ENCODE peak calls at places on chromosome 18, in six cellular contexts. One of them, this sample, is unnamed. For H3K4me1, the result is how much of the 10 kb centered on the place peaks cover.

GRCh38 chr18:59988098-59988706 is 88.4 kb downstream of the PMAIP1 start:
- DNase-seq in pancreas: no peak
- DNase-seq in psoas muscle: peak
- DNase-seq in K562: peak
- DNase-seq in foreskin keratinocyte: no peak
- DNase-seq in left lung: no peak
- DNase-seq in this sample: no peak

GRCh38 chr18:40555914-40556313 is 1399.1 kb upstream of the PIK3C3 start:
- DNase-seq in psoas muscle: no peak
- DNase-seq in foreskin keratinocyte: no peak
- DNase-seq in left lung: no peak
- DNase-seq in pancreas: no peak
- DNase-seq in K562: no peak
- DNase-seq in this sample: no peak

GRCh38 chr18:63447066-63447465 is 24.8 kb upstream of the VPS4B start:
- DNase-seq in pancreas: no peak
- DNase-seq in K562: no peak
- DNase-seq in left lung: no peak
- DNase-seq in foreskin keratinocyte: no peak
- DNase-seq in psoas muscle: no peak
- DNase-seq in this sample: no peak

GRCh38 chr18:70363861-70364260 is 75.0 kb downstream of the SOCS6 start:
- DNase-seq in pancreas: no peak
- DNase-seq in left lung: no peak
- DNase-seq in foreskin keratinocyte: no peak
- DNase-seq in psoas muscle: no peak
- DNase-seq in K562: no peak
- DNase-seq in this sample: no peak

GRCh38 chr18:12747530-12748315 is 44.9 kb downstream of the PSMG2 start:
- DNase-seq in pancreas: no peak
- DNase-seq in left lung: no peak
- DNase-seq in foreskin keratinocyte: no peak
- DNase-seq in K562: peak
- DNase-seq in psoas muscle: no peak
- DNase-seq in this sample: no peak

GRCh38 chr18:55236150-55236931 is 277.1 kb upstream of the CCDC68 start:
- DNase-seq in pancreas: no peak
- DNase-seq in psoas muscle: peak
- DNase-seq in foreskin keratinocyte: no peak
- DNase-seq in left lung: no peak
- DNase-seq in K562: no peak
- DNase-seq in this sample: no peak

GRCh38 chr18:2686349-2686968 is 30.9 kb downstream of the SMCHD1 start:
- DNase-seq in psoas muscle: no peak
- DNase-seq in K562: no peak
- DNase-seq in pancreas: no peak
- DNase-seq in left lung: no peak
- DNase-seq in foreskin keratinocyte: no peak
- DNase-seq in this sample: no peak

GRCh38 chr18:50079571-50080295 is 115.2 kb downstream of the MYO5B start:
- DNase-seq in K562: no peak
- DNase-seq in left lung: peak
- DNase-seq in pancreas: peak
- DNase-seq in foreskin keratinocyte: no peak
- DNase-seq in psoas muscle: peak
- DNase-seq in this sample: no peak

GRCh38 chr18:1458547-1458946 is 553.9 kb downstream of the ADCYAP1 start:
- DNase-seq in pancreas: no peak
- DNase-seq in foreskin keratinocyte: no peak
- DNase-seq in left lung: no peak
- DNase-seq in K562: no peak
- DNase-seq in psoas muscle: no peak
- DNase-seq in this sample: no peak

GRCh38 chr18:80192653-80193385 is 54.5 kb downstream of the PARD6G start:
- DNase-seq in psoas muscle: no peak
- DNase-seq in foreskin keratinocyte: no peak
- DNase-seq in left lung: peak
- DNase-seq in pancreas: no peak
- DNase-seq in K562: no peak
- DNase-seq in this sample: no peak

GRCh38 chr18:79905389-79905911 is 46.0 kb downstream of the SLC66A2 start:
- DNase-seq in psoas muscle: no peak
- DNase-seq in K562: no peak
- DNase-seq in left lung: no peak
- DNase-seq in foreskin keratinocyte: no peak
- DNase-seq in pancreas: no peak
- DNase-seq in this sample: no peak

GRCh38 chr18:596288-596881 is 403 bp upstream of the CLUL1 start:
- DNase-seq in pancreas: peak
- DNase-seq in left lung: peak
- DNase-seq in K562: peak
- DNase-seq in psoas muscle: no peak
- DNase-seq in foreskin keratinocyte: peak
- DNase-seq in this sample: no peak

GRCh38 chr18:45527891-45528290 is 87.4 kb upstream of the SLC14A2 start:
- DNase-seq in pancreas: no peak
- DNase-seq in left lung: no peak
- DNase-seq in K562: no peak
- DNase-seq in psoas muscle: no peak
- DNase-seq in foreskin keratinocyte: no peak
- DNase-seq in this sample: no peak

GRCh38 chr18:45528712-45529336 is 86.5 kb upstream of the SLC14A2 start:
- DNase-seq in foreskin keratinocyte: no peak
- DNase-seq in left lung: no peak
- DNase-seq in pancreas: no peak
- DNase-seq in psoas muscle: no peak
- DNase-seq in K562: no peak
- DNase-seq in this sample: no peak

GRCh38 chr18:45522371-45522770 is 92.9 kb upstream of the SLC14A2 start:
- DNase-seq in pancreas: no peak
- DNase-seq in left lung: no peak
- DNase-seq in foreskin keratinocyte: peak
- DNase-seq in K562: no peak
- DNase-seq in psoas muscle: no peak
- DNase-seq in this sample: no peak

GRCh38 chr18:45521777-45522176 is 93.5 kb upstream of the SLC14A2 start:
- DNase-seq in foreskin keratinocyte: peak
- DNase-seq in K562: no peak
- DNase-seq in left lung: no peak
- DNase-seq in psoas muscle: no peak
- DNase-seq in pancreas: no peak
- DNase-seq in this sample: peak

GRCh38 chr18:45526120-45526841 is 89.0 kb upstream of the SLC14A2 start:
- DNase-seq in foreskin keratinocyte: no peak
- DNase-seq in left lung: no peak
- DNase-seq in K562: no peak
- DNase-seq in psoas muscle: no peak
- DNase-seq in pancreas: no peak
- DNase-seq in this sample: no peak
- TF ChIP-seq CTCF in foreskin keratinocyte: peak
- TF ChIP-seq CTCF in left lung: no peak
- TF ChIP-seq CTCF in K562: no peak
- TF ChIP-seq CTCF in psoas muscle: peak
- TF ChIP-seq CTCF in pancreas: no peak
- TF ChIP-seq CTCF in this sample: no peak

GRCh38 chr18:7955175-7955574 is 388.1 kb downstream of the PTPRM start:
- DNase-seq in psoas muscle: no peak
- DNase-seq in left lung: no peak
- DNase-seq in foreskin keratinocyte: no peak
- DNase-seq in K562: no peak
- DNase-seq in pancreas: no peak
- DNase-seq in this sample: no peak
- H3K4me1 ChIP-seq in psoas muscle: under half
- H3K4me1 ChIP-seq in left lung: under half
- H3K4me1 ChIP-seq in foreskin keratinocyte: under half
- H3K4me1 ChIP-seq in K562: under half
- H3K4me1 ChIP-seq in pancreas: under half
- H3K4me1 ChIP-seq in this sample: under half

GRCh38 chr18:24426073-24426397 is 435 bp upstream of the IMPACT start:
- DNase-seq in foreskin keratinocyte: no peak
- DNase-seq in pancreas: no peak
- DNase-seq in K562: no peak
- DNase-seq in psoas muscle: no peak
- DNase-seq in left lung: no peak
- DNase-seq in this sample: no peak
- H3K27ac ChIP-seq in foreskin keratinocyte: peak
- H3K27ac ChIP-seq in pancreas: peak
- H3K27ac ChIP-seq in K562: peak
- H3K27ac ChIP-seq in psoas muscle: peak
- H3K27ac ChIP-seq in left lung: peak
- H3K27ac ChIP-seq in this sample: peak

GRCh38 chr18:9135081-9135911 is 1.3 kb upstream of the ANKRD12 start:
- DNase-seq in K562: no peak
- DNase-seq in foreskin keratinocyte: no peak
- DNase-seq in pancreas: no peak
- DNase-seq in psoas muscle: no peak
- DNase-seq in left lung: no peak
- DNase-seq in this sample: no peak
- TF ChIP-seq CTCF in K562: no peak
- TF ChIP-seq CTCF in foreskin keratinocyte: no peak
- TF ChIP-seq CTCF in pancreas: no peak
- TF ChIP-seq CTCF in psoas muscle: no peak
- TF ChIP-seq CTCF in left lung: no peak
- TF ChIP-seq CTCF in this sample: no peak

GRCh38 chr18:37874721-37875120 is 309.1 kb upstream of the CELF4 start:
- DNase-seq in K562: no peak
- DNase-seq in left lung: no peak
- DNase-seq in psoas muscle: no peak
- DNase-seq in pancreas: no peak
- DNase-seq in foreskin keratinocyte: no peak
- DNase-seq in this sample: no peak

GRCh38 chr18:37871583-37871982 is 306.0 kb upstream of the CELF4 start:
- DNase-seq in foreskin keratinocyte: no peak
- DNase-seq in K562: no peak
- DNase-seq in psoas muscle: no peak
- DNase-seq in pancreas: no peak
- DNase-seq in left lung: no peak
- DNase-seq in this sample: no peak

GRCh38 chr18:37869051-37869450 is 303.5 kb upstream of the CELF4 start:
- DNase-seq in psoas muscle: no peak
- DNase-seq in pancreas: no peak
- DNase-seq in left lung: no peak
- DNase-seq in foreskin keratinocyte: no peak
- DNase-seq in K562: no peak
- DNase-seq in this sample: no peak

GRCh38 chr18:37873416-37873815 is 307.8 kb upstream of the CELF4 start:
- DNase-seq in K562: no peak
- DNase-seq in left lung: no peak
- DNase-seq in pancreas: no peak
- DNase-seq in foreskin keratinocyte: no peak
- DNase-seq in psoas muscle: no peak
- DNase-seq in this sample: no peak
- H3K4me1 ChIP-seq in K562: under half
- H3K4me1 ChIP-seq in left lung: under half
- H3K4me1 ChIP-seq in pancreas: under half
- H3K4me1 ChIP-seq in foreskin keratinocyte: under half
- H3K4me1 ChIP-seq in psoas muscle: under half
- H3K4me1 ChIP-seq in this sample: under half

This sample was measured in ascending aorta.